ENCODE peak calls at places on chromosomes 7 and 10, in nine cellular contexts. E, G, T, C, Z, I, K, W and B are unnamed samples.
A peak's percentile ranks its signal among the peaks of the same experiment; 100 is the strongest.

GRCh38 chr10:102358717-102359382 is 36.7 kb upstream of the NFKB2 start:
- DNase-seq in K (no peak), I (no peak), G (no peak), W (no peak), T (no peak), C (no peak), Z (no peak), E (no peak), B (no peak)

GRCh38 chr7:76131872-76132271 is 69.8 kb upstream of the SRRM3 start:
- DNase-seq in C (no peak), G (no peak), T (no peak), W (no peak), K (no peak), E (no peak), Z (no peak), I (no peak), B (no peak)

GRCh38 chr10:3761916-3762708 is 22.9 kb downstream of the KLF6 start:
- DNase-seq in I (no peak), K (no peak), T (no peak), Z (peak; percentile 16), C (peak; percentile 73), G (no peak), E (no peak), W (no peak), B (no peak)

GRCh38 chr10:99461230-99461629 is 30.8 kb upstream of the GOT1 start:
- DNase-seq in Z (no peak), G (no peak), C (no peak), I (no peak), W (no peak), E (no peak), K (no peak), T (no peak), B (no peak)

GRCh38 chr10:99387071-99387470 is 43.4 kb downstream of the GOT1 start:
- DNase-seq in E (no peak), I (no peak), Z (no peak), T (no peak), W (no peak), C (no peak), G (no peak), K (no peak), B (no peak)

GRCh38 chr10:112375721-112376577 is 2.0 kb downstream of the ACSL5 start:
- DNase-seq in Z (no peak), I (peak; percentile 71), G (peak; percentile 78), E (no peak), C (peak; percentile 56), T (peak; percentile 69), W (no peak), K (no peak), B (peak; percentile 84)

GRCh38 chr10:98314577-98315284 is 46.7 kb upstream of the LOXL4 start:
- DNase-seq in W (no peak), G (peak; percentile 77), I (no peak), T (no peak), E (no peak), K (no peak), Z (no peak), C (no peak), B (peak; percentile 43)

GRCh38 chr7:158924956-158925355 is 68.6 kb downstream of the DYNC2I1 start:
- DNase-seq in G (no peak), E (no peak), I (no peak), T (no peak), C (no peak), Z (no peak), W (no peak), K (no peak), B (no peak)

GRCh38 chr10:32059472-32059871 is 3.2 kb upstream of the KIF5B start:
- DNase-seq in C (peak; percentile 87), Z (no peak), T (no peak), W (no peak), E (no peak), K (no peak), I (no peak), G (no peak), B (no peak)

GRCh38 chr7:139743267-139743966 is 34.4 kb downstream of the HIPK2 start:
- DNase-seq in T (no peak), G (no peak), K (no peak), C (no peak), I (no peak), Z (no peak), E (no peak), W (no peak), B (no peak)

GRCh38 chr7:69814421-69814962 is 216.2 kb downstream of the AUTS2 start:
- DNase-seq in C (no peak), G (no peak), I (peak; percentile 68), E (no peak), Z (no peak), W (no peak), K (no peak), T (no peak), B (no peak)

GRCh38 chr10:114258274-114258840 is 19.3 kb downstream of the VWA2 start:
- DNase-seq in I (no peak), Z (no peak), E (no peak), K (no peak), C (no peak), G (no peak), T (peak; percentile 32), W (no peak), B (peak; percentile 39)

GRCh38 chr10:119331031-119331430 is 123.7 kb downstream of the GRK5 start:
- DNase-seq in G (no peak), E (no peak), W (no peak), T (no peak), K (no peak), I (no peak), Z (no peak), C (no peak), B (no peak)

GRCh38 chr10:11246752-11247467 is 229.2 kb downstream of the CELF2 start:
- DNase-seq in G (no peak), C (no peak), T (no peak), Z (no peak), I (no peak), W (no peak), E (no peak), K (no peak), B (no peak)

GRCh38 chr10:37563715-37564108 is 293.7 kb downstream of the ZNF248 start:
- DNase-seq in K (no peak), T (no peak), G (no peak), W (no peak), I (no peak), Z (no peak), E (no peak), C (no peak), B (no peak)

GRCh38 chr7:128910569-128910945 is at the start of gene KCP:
- DNase-seq in E (peak; percentile 61), K (no peak), T (no peak), Z (no peak), C (no peak), I (peak; percentile 56), G (no peak), W (peak; percentile 49), B (no peak)
- H3K4me1 ChIP-seq in E (no peaks in the 10 kb centered on the region), K (peaks cover 31% of the 10 kb centered on the region), T (peaks cover 31% of the 10 kb centered on the region), Z (peaks cover 26% of the 10 kb centered on the region), C (peaks cover 26% of the 10 kb centered on the region), I (peaks cover 24% of the 10 kb centered on the region), G (peaks cover 15% of the 10 kb centered on the region), W (peaks cover 4% of the 10 kb centered on the region), B (peaks cover 21% of the 10 kb centered on the region)

GRCh38 chr10:91907033-91907594 is 2.2 kb downstream of the FGFBP3 start:
- DNase-seq in T (no peak), K (no peak), G (no peak), Z (no peak), C (no peak), E (no peak), I (no peak), W (no peak), B (no peak)

GRCh38 chr10:91910467-91910866 is 1.2 kb upstream of the FGFBP3 start:
- DNase-seq in T (no peak), G (no peak), K (no peak), W (no peak), E (no peak), C (no peak), Z (no peak), I (no peak), B (no peak)

GRCh38 chr10:91907914-91908357 is 1.4 kb downstream of the FGFBP3 start:
- DNase-seq in G (no peak), W (no peak), E (no peak), T (no peak), C (no peak), Z (no peak), K (no peak), I (no peak), B (no peak)

GRCh38 chr10:91909178-91909677 is at the start of gene FGFBP3:
- DNase-seq in W (peak; percentile 72), I (no peak), T (peak; percentile 28), E (peak; percentile 42), G (no peak), K (no peak), C (peak; percentile 34), Z (no peak), B (no peak)

GRCh38 chr10:91908358-91909177 is 718 bp downstream of the FGFBP3 start:
- DNase-seq in K (no peak), Z (peak; percentile 85), C (peak; percentile 83), W (peak; percentile 88), G (peak; percentile 75), E (peak; percentile 65), T (peak; percentile 77), I (peak; percentile 82), B (peak; percentile 77)
- TF ChIP-seq POLR2AphosphoS5 in K (peak; percentile 15), Z (no peak), C (peak; percentile 66), W (peak; percentile 18), G (no peak), E (peak; percentile 34), T (no peak), I (no peak), B (peak; percentile 53)

GRCh38 chr10:6171891-6172354 is 30.8 kb upstream of the PFKFB3 start:
- DNase-seq in T (peak; percentile 59), C (no peak), I (peak; percentile 84), W (no peak), E (no peak), Z (no peak), G (peak; percentile 76), K (no peak), B (peak; percentile 38)
- TF ChIP-seq EP300 in T (no peak), C (no peak), I (no peak), W (no peak), E (no peak), Z (no peak), G (peak; percentile 53), K (peak; percentile 48), B (peak; percentile 10)

GRCh38 chr10:34698979-34699378 is 116.1 kb downstream of the PARD3 start:
- DNase-seq in E (no peak), T (no peak), W (no peak), Z (no peak), I (no peak), K (peak; percentile 88), C (no peak), G (peak; percentile 50), B (no peak)

GRCh38 chr10:34697366-34698247 is 117.5 kb downstream of the PARD3 start:
- DNase-seq in G (no peak), I (no peak), Z (no peak), T (no peak), K (peak; percentile 75), E (no peak), W (no peak), C (no peak), B (no peak)

GRCh38 chr10:34701194-34701593 is 113.9 kb downstream of the PARD3 start:
- DNase-seq in K (peak; percentile 72), Z (no peak), W (no peak), E (no peak), T (no peak), C (no peak), G (no peak), I (no peak), B (no peak)

GRCh38 chr10:34698248-34698831 is 116.8 kb downstream of the PARD3 start:
- DNase-seq in W (no peak), E (no peak), T (no peak), K (peak; percentile 78), C (no peak), Z (no peak), G (no peak), I (no peak), B (no peak)

GRCh38 chr10:34699904-34700303 is 115.2 kb downstream of the PARD3 start:
- DNase-seq in C (no peak), G (no peak), W (no peak), Z (no peak), T (no peak), E (no peak), I (no peak), K (peak; percentile 79), B (no peak)
- H3K4me1 ChIP-seq in C (peaks cover 64% of the 10 kb centered on the region), G (peaks cover 41% of the 10 kb centered on the region), W (no peaks in the 10 kb centered on the region), Z (peaks cover 75% of the 10 kb centered on the region), T (peaks cover 48% of the 10 kb centered on the region), E (no peaks in the 10 kb centered on the region), I (peaks cover 63% of the 10 kb centered on the region), K (peaks cover 96% of the 10 kb centered on the region), B (peaks cover 10% of the 10 kb centered on the region)